ENCODE peak calls at places on chromosome 2, in nine cellular contexts. One of them, this sample, is unnamed.

GRCh38 chr2:30484995-30485394 is 37.9 kb downstream of the LCLAT1 start:
- DNase-seq in midbrain: no peak
- DNase-seq in GM18507: no peak
- DNase-seq in A549: no peak
- DNase-seq in naive thymus-derived CD8-positive, alpha-beta T cell: no peak
- DNase-seq in LHCN-M2: no peak
- DNase-seq in COR-L47: no peak
- DNase-seq in smooth muscle cell of the brain vasculature: no peak
- DNase-seq in stimulated activated CD4-positive, alpha-beta T cell treated with anti-CD3 and anti-CD28 coated beads, Interleukin-4, amount 100 ng/mL, for 4 hours: no peak
- DNase-seq in this sample: no peak

GRCh38 chr2:150091896-150092295 is 395.6 kb downstream of the RND3 start:
- DNase-seq in LHCN-M2: peak; percentile 72
- DNase-seq in midbrain: no peak
- DNase-seq in naive thymus-derived CD8-positive, alpha-beta T cell: no peak
- DNase-seq in smooth muscle cell of the brain vasculature: no peak
- DNase-seq in COR-L47: no peak
- DNase-seq in A549: no peak
- DNase-seq in stimulated activated CD4-positive, alpha-beta T cell treated with anti-CD3 and anti-CD28 coated beads, Interleukin-4, amount 100 ng/mL, for 4 hours: no peak
- DNase-seq in GM18507: no peak
- DNase-seq in this sample: no peak

GRCh38 chr2:168571061-168571460 is 115.0 kb downstream of the CERS6 start:
- DNase-seq in naive thymus-derived CD8-positive, alpha-beta T cell: no peak
- DNase-seq in LHCN-M2: no peak
- DNase-seq in midbrain: no peak
- DNase-seq in COR-L47: no peak
- DNase-seq in GM18507: no peak
- DNase-seq in stimulated activated CD4-positive, alpha-beta T cell treated with anti-CD3 and anti-CD28 coated beads, Interleukin-4, amount 100 ng/mL, for 4 hours: no peak
- DNase-seq in A549: no peak
- DNase-seq in smooth muscle cell of the brain vasculature: no peak
- DNase-seq in this sample: no peak

GRCh38 chr2:46850742-46851141 is 64.9 kb downstream of the MCFD2 start:
- DNase-seq in LHCN-M2: peak; percentile 61
- DNase-seq in stimulated activated CD4-positive, alpha-beta T cell treated with anti-CD3 and anti-CD28 coated beads, Interleukin-4, amount 100 ng/mL, for 4 hours: no peak
- DNase-seq in COR-L47: no peak
- DNase-seq in A549: no peak
- DNase-seq in smooth muscle cell of the brain vasculature: no peak
- DNase-seq in naive thymus-derived CD8-positive, alpha-beta T cell: no peak
- DNase-seq in GM18507: no peak
- DNase-seq in midbrain: no peak
- DNase-seq in this sample: no peak

GRCh38 chr2:100256416-100256815 is 65.9 kb downstream of the LONRF2 start:
- DNase-seq in LHCN-M2: no peak
- DNase-seq in midbrain: no peak
- DNase-seq in naive thymus-derived CD8-positive, alpha-beta T cell: no peak
- DNase-seq in A549: no peak
- DNase-seq in GM18507: no peak
- DNase-seq in stimulated activated CD4-positive, alpha-beta T cell treated with anti-CD3 and anti-CD28 coated beads, Interleukin-4, amount 100 ng/mL, for 4 hours: no peak
- DNase-seq in COR-L47: no peak
- DNase-seq in smooth muscle cell of the brain vasculature: no peak
- DNase-seq in this sample: no peak

GRCh38 chr2:187459242-187459641 is 11.2 kb upstream of the CALCRL start:
- DNase-seq in COR-L47: no peak
- DNase-seq in GM18507: no peak
- DNase-seq in stimulated activated CD4-positive, alpha-beta T cell treated with anti-CD3 and anti-CD28 coated beads, Interleukin-4, amount 100 ng/mL, for 4 hours: no peak
- DNase-seq in smooth muscle cell of the brain vasculature: no peak
- DNase-seq in A549: no peak
- DNase-seq in LHCN-M2: no peak
- DNase-seq in midbrain: no peak
- DNase-seq in naive thymus-derived CD8-positive, alpha-beta T cell: no peak
- DNase-seq in this sample: no peak

GRCh38 chr2:45285311-45285710 is 276.1 kb upstream of the SIX2 start:
- DNase-seq in GM18507: no peak
- DNase-seq in stimulated activated CD4-positive, alpha-beta T cell treated with anti-CD3 and anti-CD28 coated beads, Interleukin-4, amount 100 ng/mL, for 4 hours: no peak
- DNase-seq in smooth muscle cell of the brain vasculature: no peak
- DNase-seq in LHCN-M2: no peak
- DNase-seq in A549: no peak
- DNase-seq in COR-L47: no peak
- DNase-seq in naive thymus-derived CD8-positive, alpha-beta T cell: no peak
- DNase-seq in midbrain: no peak
- DNase-seq in this sample: no peak

GRCh38 chr2:53768233-53768542 is 584 bp downstream of the CHAC2 start:
- DNase-seq in smooth muscle cell of the brain vasculature: no peak
- DNase-seq in naive thymus-derived CD8-positive, alpha-beta T cell: no peak
- DNase-seq in GM18507: no peak
- DNase-seq in stimulated activated CD4-positive, alpha-beta T cell treated with anti-CD3 and anti-CD28 coated beads, Interleukin-4, amount 100 ng/mL, for 4 hours: peak; percentile 44
- DNase-seq in COR-L47: peak; percentile 60
- DNase-seq in LHCN-M2: peak; percentile 61
- DNase-seq in A549: peak; percentile 66
- DNase-seq in midbrain: peak; percentile 56
- DNase-seq in this sample: peak; percentile 56

GRCh38 chr2:64214281-64215115 is 70.3 kb upstream of the PELI1 start:
- DNase-seq in COR-L47: peak; percentile 11
- DNase-seq in stimulated activated CD4-positive, alpha-beta T cell treated with anti-CD3 and anti-CD28 coated beads, Interleukin-4, amount 100 ng/mL, for 4 hours: peak; percentile 58
- DNase-seq in A549: no peak
- DNase-seq in midbrain: no peak
- DNase-seq in GM18507: no peak
- DNase-seq in LHCN-M2: peak; percentile 20
- DNase-seq in smooth muscle cell of the brain vasculature: no peak
- DNase-seq in naive thymus-derived CD8-positive, alpha-beta T cell: no peak
- DNase-seq in this sample: peak; percentile 34

GRCh38 chr2:190970170-190970569 is 43.8 kb downstream of the STAT1 start:
- DNase-seq in stimulated activated CD4-positive, alpha-beta T cell treated with anti-CD3 and anti-CD28 coated beads, Interleukin-4, amount 100 ng/mL, for 4 hours: no peak
- DNase-seq in COR-L47: no peak
- DNase-seq in midbrain: no peak
- DNase-seq in GM18507: no peak
- DNase-seq in A549: no peak
- DNase-seq in naive thymus-derived CD8-positive, alpha-beta T cell: no peak
- DNase-seq in LHCN-M2: no peak
- DNase-seq in smooth muscle cell of the brain vasculature: no peak
- DNase-seq in this sample: no peak

GRCh38 chr2:119753041-119753929 is 6.4 kb upstream of the PTPN4 start:
- DNase-seq in GM18507: no peak
- DNase-seq in LHCN-M2: peak; percentile 66
- DNase-seq in smooth muscle cell of the brain vasculature: no peak
- DNase-seq in midbrain: peak; percentile 61
- DNase-seq in stimulated activated CD4-positive, alpha-beta T cell treated with anti-CD3 and anti-CD28 coated beads, Interleukin-4, amount 100 ng/mL, for 4 hours: peak; percentile 16
- DNase-seq in A549: peak; percentile 39
- DNase-seq in COR-L47: peak; percentile 34
- DNase-seq in naive thymus-derived CD8-positive, alpha-beta T cell: peak; percentile 28
- DNase-seq in this sample: peak; percentile 6

GRCh38 chr2:43524180-43524965 is 71.5 kb downstream of the THADA start:
- DNase-seq in stimulated activated CD4-positive, alpha-beta T cell treated with anti-CD3 and anti-CD28 coated beads, Interleukin-4, amount 100 ng/mL, for 4 hours: no peak
- DNase-seq in naive thymus-derived CD8-positive, alpha-beta T cell: no peak
- DNase-seq in GM18507: no peak
- DNase-seq in A549: peak; percentile 23
- DNase-seq in smooth muscle cell of the brain vasculature: no peak
- DNase-seq in midbrain: no peak
- DNase-seq in LHCN-M2: peak; percentile 65
- DNase-seq in COR-L47: no peak
- DNase-seq in this sample: no peak

GRCh38 chr2:208077286-208077685 is 47.0 kb downstream of the CRYGD start:
- DNase-seq in stimulated activated CD4-positive, alpha-beta T cell treated with anti-CD3 and anti-CD28 coated beads, Interleukin-4, amount 100 ng/mL, for 4 hours: no peak
- DNase-seq in COR-L47: no peak
- DNase-seq in LHCN-M2: no peak
- DNase-seq in midbrain: no peak
- DNase-seq in A549: no peak
- DNase-seq in naive thymus-derived CD8-positive, alpha-beta T cell: no peak
- DNase-seq in GM18507: no peak
- DNase-seq in smooth muscle cell of the brain vasculature: peak; percentile 35
- DNase-seq in this sample: no peak

GRCh38 chr2:44895061-44895460 is 46.4 kb upstream of the SIX3 start:
- DNase-seq in A549: no peak
- DNase-seq in LHCN-M2: peak; percentile 36
- DNase-seq in naive thymus-derived CD8-positive, alpha-beta T cell: no peak
- DNase-seq in smooth muscle cell of the brain vasculature: no peak
- DNase-seq in GM18507: no peak
- DNase-seq in stimulated activated CD4-positive, alpha-beta T cell treated with anti-CD3 and anti-CD28 coated beads, Interleukin-4, amount 100 ng/mL, for 4 hours: no peak
- DNase-seq in midbrain: no peak
- DNase-seq in COR-L47: no peak
- DNase-seq in this sample: no peak

This sample was measured in T-cell.